ENCODE peak calls at places on chromosomes 6 and 20, in nine cellular contexts. One of them, this sample, is unnamed.

GRCh38 chr6:140897804-140898573 is 1234.7 kb upstream of the GJE1 start:
- DNase-seq in HCT116: peak
- DNase-seq in body of pancreas: no peak
- DNase-seq in uterus: no peak
- DNase-seq in A549: no peak
- DNase-seq in Peyer's patch: no peak
- DNase-seq in stomach: no peak
- DNase-seq in testis: peak
- DNase-seq in prostate gland: no peak
- DNase-seq in this sample: no peak

GRCh38 chr20:36277546-36277945 is 28.6 kb upstream of the DLGAP4 start:
- DNase-seq in HCT116: no peak
- DNase-seq in body of pancreas: no peak
- DNase-seq in uterus: no peak
- DNase-seq in A549: no peak
- DNase-seq in Peyer's patch: no peak
- DNase-seq in stomach: no peak
- DNase-seq in testis: no peak
- DNase-seq in prostate gland: no peak
- DNase-seq in this sample: no peak

GRCh38 chr6:84549912-84550311 is 214.5 kb downstream of the TBX18 start:
- DNase-seq in HCT116: no peak
- DNase-seq in body of pancreas: no peak
- DNase-seq in uterus: no peak
- DNase-seq in A549: no peak
- DNase-seq in Peyer's patch: no peak
- DNase-seq in stomach: no peak
- DNase-seq in testis: peak
- DNase-seq in prostate gland: no peak
- DNase-seq in this sample: no peak

GRCh38 chr6:43873806-43874714 is 104.0 kb downstream of the VEGFA start:
- DNase-seq in HCT116: no peak
- DNase-seq in body of pancreas: peak
- DNase-seq in uterus: no peak
- DNase-seq in A549: no peak
- DNase-seq in Peyer's patch: no peak
- DNase-seq in stomach: peak
- DNase-seq in testis: no peak
- DNase-seq in prostate gland: peak
- DNase-seq in this sample: no peak

GRCh38 chr20:47818466-47818865 is 33.2 kb upstream of the SULF2 start:
- DNase-seq in HCT116: no peak
- DNase-seq in body of pancreas: no peak
- DNase-seq in uterus: no peak
- DNase-seq in A549: no peak
- DNase-seq in Peyer's patch: no peak
- DNase-seq in stomach: no peak
- DNase-seq in testis: no peak
- DNase-seq in prostate gland: no peak
- DNase-seq in this sample: no peak

GRCh38 chr20:57724610-57725405 is 15.0 kb upstream of the PMEPA1 start:
- DNase-seq in HCT116: no peak
- DNase-seq in body of pancreas: no peak
- DNase-seq in uterus: no peak
- DNase-seq in A549: no peak
- DNase-seq in Peyer's patch: no peak
- DNase-seq in stomach: no peak
- DNase-seq in testis: no peak
- DNase-seq in prostate gland: no peak
- DNase-seq in this sample: no peak

GRCh38 chr6:138396709-138397108 is 7.3 kb upstream of the HEBP2 start:
- DNase-seq in HCT116: no peak
- DNase-seq in body of pancreas: no peak
- DNase-seq in uterus: no peak
- DNase-seq in A549: no peak
- DNase-seq in Peyer's patch: no peak
- DNase-seq in stomach: no peak
- DNase-seq in testis: no peak
- DNase-seq in prostate gland: no peak
- DNase-seq in this sample: no peak

GRCh38 chr6:138182939-138183791 is 21.4 kb downstream of the ARFGEF3 start:
- DNase-seq in HCT116: no peak
- DNase-seq in body of pancreas: peak
- DNase-seq in uterus: no peak
- DNase-seq in A549: no peak
- DNase-seq in Peyer's patch: no peak
- DNase-seq in stomach: no peak
- DNase-seq in testis: no peak
- DNase-seq in prostate gland: peak
- DNase-seq in this sample: no peak

GRCh38 chr6:29737707-29738630 is 14.7 kb downstream of the HLA-F start:
- DNase-seq in HCT116: peak
- DNase-seq in body of pancreas: peak
- DNase-seq in uterus: peak
- DNase-seq in A549: peak
- DNase-seq in Peyer's patch: peak
- DNase-seq in stomach: peak
- DNase-seq in testis: peak
- DNase-seq in prostate gland: peak
- DNase-seq in this sample: peak

GRCh38 chr6:149861603-149862423 is 2.3 kb downstream of the LRP11 start:
- DNase-seq in HCT116: no peak
- DNase-seq in body of pancreas: no peak
- DNase-seq in uterus: no peak
- DNase-seq in A549: no peak
- DNase-seq in Peyer's patch: no peak
- DNase-seq in stomach: no peak
- DNase-seq in testis: no peak
- DNase-seq in prostate gland: no peak
- DNase-seq in this sample: no peak

GRCh38 chr6:52507557-52508260 is 69.2 kb downstream of the TRAM2 start:
- DNase-seq in HCT116: no peak
- DNase-seq in body of pancreas: no peak
- DNase-seq in uterus: no peak
- DNase-seq in A549: peak
- DNase-seq in Peyer's patch: no peak
- DNase-seq in stomach: no peak
- DNase-seq in testis: no peak
- DNase-seq in prostate gland: no peak
- DNase-seq in this sample: no peak

GRCh38 chr6:139239137-139239536 is 52.7 kb downstream of the TXLNB start:
- DNase-seq in HCT116: no peak
- DNase-seq in body of pancreas: no peak
- DNase-seq in uterus: peak
- DNase-seq in A549: no peak
- DNase-seq in Peyer's patch: no peak
- DNase-seq in stomach: no peak
- DNase-seq in testis: peak
- DNase-seq in prostate gland: no peak
- DNase-seq in this sample: no peak

GRCh38 chr20:1802385-1803215 is 92.6 kb upstream of the SIRPA start:
- DNase-seq in HCT116: no peak
- DNase-seq in body of pancreas: peak
- DNase-seq in uterus: no peak
- DNase-seq in A549: peak
- DNase-seq in Peyer's patch: peak
- DNase-seq in stomach: no peak
- DNase-seq in testis: peak
- DNase-seq in prostate gland: peak
- DNase-seq in this sample: peak

DNA sequence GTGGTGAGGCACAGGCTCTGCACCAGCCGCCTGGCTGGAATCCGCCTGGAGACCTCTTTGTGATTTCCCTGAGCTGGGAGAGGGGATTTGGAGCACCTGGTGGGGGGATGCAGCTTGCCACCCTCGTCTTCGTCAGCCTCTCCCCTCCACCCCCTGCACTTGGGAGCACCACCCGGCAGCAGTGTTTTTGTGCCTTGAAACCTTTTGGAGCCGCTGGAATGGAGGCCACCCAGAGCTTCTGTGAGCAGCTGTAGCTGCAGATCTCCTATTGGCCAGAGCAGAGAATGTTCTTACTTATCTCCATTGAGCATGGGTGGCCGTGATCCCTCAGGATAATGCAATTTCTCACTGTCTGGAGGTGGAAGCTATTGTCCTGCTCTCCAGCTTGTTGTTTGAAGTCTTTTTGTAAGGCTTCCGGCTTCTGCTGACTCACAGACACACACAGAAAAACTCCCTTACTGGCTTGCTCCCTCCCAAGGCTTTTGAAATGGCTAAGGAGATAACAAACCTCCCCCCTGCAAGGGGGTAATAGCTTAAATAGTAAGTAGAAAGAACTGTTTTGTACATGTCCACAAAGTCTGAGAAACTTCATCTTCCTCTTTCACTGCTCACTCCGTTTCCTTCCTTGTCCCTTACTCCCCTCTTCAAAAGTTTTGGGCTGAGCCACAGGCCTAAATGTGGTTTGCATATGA is 271.2 kb downstream of the PRL start:
- DNase-seq in HCT116: no peak
- DNase-seq in body of pancreas: no peak
- DNase-seq in uterus: peak
- DNase-seq in A549: peak
- DNase-seq in Peyer's patch: no peak
- DNase-seq in stomach: no peak
- DNase-seq in testis: peak
- DNase-seq in prostate gland: no peak
- DNase-seq in this sample: no peak
- TF ChIP-seq POLR2A in HCT116: no peak
- TF ChIP-seq POLR2A in body of pancreas: no peak
- TF ChIP-seq POLR2A in uterus: no peak
- TF ChIP-seq POLR2A in A549: no peak
- TF ChIP-seq POLR2A in Peyer's patch: no peak
- TF ChIP-seq POLR2A in stomach: no peak
- TF ChIP-seq POLR2A in testis: no peak
- TF ChIP-seq POLR2A in prostate gland: no peak
- TF ChIP-seq POLR2A in this sample: no peak

DNA sequence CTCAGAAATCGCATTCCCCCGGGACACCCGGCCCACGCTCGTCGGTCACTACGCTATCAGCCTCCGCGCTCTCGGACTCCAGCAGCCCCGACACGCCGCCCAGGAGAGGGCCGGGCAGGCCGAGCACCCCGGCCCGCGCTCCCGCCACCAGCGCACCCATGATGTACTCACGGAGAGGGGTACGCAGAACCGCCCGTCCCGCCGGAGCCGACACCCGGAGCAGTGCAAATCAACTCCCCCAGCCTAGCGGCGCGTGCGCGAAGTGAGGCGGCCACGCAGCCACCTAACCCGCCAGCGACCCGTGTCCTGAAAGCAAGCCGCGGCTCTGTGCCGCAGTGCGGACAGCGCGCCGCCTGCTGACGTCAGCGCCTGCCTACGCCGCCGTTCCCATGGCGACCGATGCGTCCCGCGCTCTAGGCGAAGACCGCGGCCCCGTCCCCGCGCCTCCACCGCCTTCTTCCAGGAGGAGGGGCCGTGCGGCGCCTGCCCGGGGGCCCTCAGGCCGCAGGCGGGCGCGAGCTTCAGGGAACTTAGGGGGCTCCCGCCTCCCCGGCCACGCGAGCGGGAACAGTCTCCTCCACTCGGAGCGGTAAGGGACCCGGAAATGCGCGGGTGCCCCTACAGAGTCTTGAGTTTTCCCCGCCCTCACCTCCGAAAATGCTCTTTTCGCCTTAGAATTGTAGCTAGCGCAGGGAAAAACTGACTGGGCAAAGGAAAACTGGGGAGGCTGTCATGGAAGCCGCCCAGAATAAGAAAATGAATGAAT is at the start of gene AHI1:
- DNase-seq in HCT116: peak
- DNase-seq in body of pancreas: peak
- DNase-seq in uterus: peak
- DNase-seq in A549: peak
- DNase-seq in Peyer's patch: peak
- DNase-seq in stomach: peak
- DNase-seq in testis: peak
- DNase-seq in prostate gland: peak
- DNase-seq in this sample: peak
- TF ChIP-seq CTCF in HCT116: no peak
- TF ChIP-seq CTCF in body of pancreas: no peak
- TF ChIP-seq CTCF in uterus: peak
- TF ChIP-seq CTCF in A549: no peak
- TF ChIP-seq CTCF in Peyer's patch: no peak
- TF ChIP-seq CTCF in stomach: no peak
- TF ChIP-seq CTCF in testis: no peak
- TF ChIP-seq CTCF in prostate gland: peak
- TF ChIP-seq CTCF in this sample: peak

DNA sequence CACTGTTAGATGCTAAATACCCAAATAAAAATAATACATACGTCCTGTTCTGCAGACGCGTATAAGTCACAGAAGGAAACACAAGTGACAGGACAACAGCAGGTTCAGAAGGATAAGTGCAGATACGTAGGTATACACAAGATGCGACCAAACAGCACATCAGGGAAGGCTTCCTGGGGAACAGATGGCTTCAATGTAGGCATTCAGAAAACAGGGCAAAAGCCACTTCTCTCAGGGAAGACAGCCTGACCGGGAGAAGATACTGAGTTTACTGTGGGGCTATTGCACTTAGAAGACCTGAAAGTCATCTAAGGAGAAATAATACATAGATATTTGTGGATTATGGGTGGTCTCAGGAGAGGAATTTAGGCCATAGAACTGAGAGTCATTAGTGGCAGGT is 1.9 kb downstream of the HLA-DPA1 start:
- DNase-seq in HCT116: no peak
- DNase-seq in body of pancreas: no peak
- DNase-seq in uterus: no peak
- DNase-seq in A549: no peak
- DNase-seq in Peyer's patch: no peak
- DNase-seq in stomach: no peak
- DNase-seq in testis: no peak
- DNase-seq in prostate gland: no peak
- DNase-seq in this sample: no peak
- TF ChIP-seq POLR2A in HCT116: no peak
- TF ChIP-seq POLR2A in body of pancreas: no peak
- TF ChIP-seq POLR2A in uterus: no peak
- TF ChIP-seq POLR2A in A549: no peak
- TF ChIP-seq POLR2A in Peyer's patch: no peak
- TF ChIP-seq POLR2A in stomach: no peak
- TF ChIP-seq POLR2A in testis: no peak
- TF ChIP-seq POLR2A in prostate gland: no peak
- TF ChIP-seq POLR2A in this sample: no peak

GRCh38 chr20:20568604-20569205 is 143.7 kb downstream of the RALGAPA2 start:
- DNase-seq in HCT116: no peak
- DNase-seq in body of pancreas: peak
- DNase-seq in uterus: no peak
- DNase-seq in A549: peak
- DNase-seq in Peyer's patch: no peak
- DNase-seq in stomach: no peak
- DNase-seq in testis: peak
- DNase-seq in prostate gland: no peak
- DNase-seq in this sample: no peak
- TF ChIP-seq CTCF in HCT116: peak
- TF ChIP-seq CTCF in body of pancreas: peak
- TF ChIP-seq CTCF in uterus: peak
- TF ChIP-seq CTCF in A549: peak
- TF ChIP-seq CTCF in Peyer's patch: peak
- TF ChIP-seq CTCF in stomach: peak
- TF ChIP-seq CTCF in testis: peak
- TF ChIP-seq CTCF in prostate gland: peak
- TF ChIP-seq CTCF in this sample: no peak

This sample was measured in lower leg skin.